ENCODE peak calls at places on chromosomes 12 and 14, in ten cellular contexts. V is astrocyte, E is HFF-Myc, B is sigmoid colon, M is HFFc6, R is left lung, O is glutamatergic neuron, H is heart right ventricle, I is fibroblast of the aortic adventitia, W is Calu3. U is an unnamed sample.

GRCh38 chr12:106942775-106943174 is 12.9 kb upstream of the TMEM263 start:
- DNase-seq in V (no peak), E (no peak), B (no peak), M (no peak), R (no peak), O (no peak), H (no peak), I (no peak), W (no peak), U (no peak)

GRCh38 chr12:59182191-59182590 is 261.9 kb upstream of the LRIG3 start:
- DNase-seq in V (no peak), E (no peak), B (no peak), M (no peak), R (no peak), O (no peak), H (no peak), I (no peak), W (no peak), U (no peak)

GRCh38 chr14:60565211-60565610 is 56.3 kb downstream of the SIX6 start:
- DNase-seq in V (peak), E (no peak), B (no peak), M (no peak), R (no peak), O (no peak), H (no peak), I (peak), W (no peak), U (no peak)

GRCh38 chr12:44876554-44877275 is 600 bp upstream of the NELL2 start:
- DNase-seq in V (peak), E (no peak), B (no peak), M (no peak), R (peak), O (peak), H (no peak), I (peak), W (peak), U (peak)

GRCh38 chr12:121519227-121519626 is 61.6 kb downstream of the KDM2B start:
- DNase-seq in V (no peak), E (no peak), B (no peak), M (no peak), R (no peak), O (no peak), H (no peak), I (no peak), W (no peak), U (no peak)

GRCh38 chr12:32662665-32663064 is 16.4 kb upstream of the DNM1L start:
- DNase-seq in V (no peak), E (no peak), B (no peak), M (no peak), R (no peak), O (no peak), H (no peak), I (no peak), W (no peak), U (no peak)

GRCh38 chr12:128644664-128645296 is 179.0 kb downstream of the SLC15A4 start:
- DNase-seq in V (no peak), E (no peak), B (no peak), M (no peak), R (no peak), O (peak), H (no peak), I (no peak), W (peak), U (peak)

GRCh38 chr12:118467576-118467975 is 91.2 kb downstream of the SUDS3 start:
- DNase-seq in V (no peak), E (no peak), B (no peak), M (no peak), R (no peak), O (no peak), H (no peak), I (no peak), W (no peak), U (no peak)

GRCh38 chr12:108967869-108968540 is 52.9 kb downstream of the SVOP start:
- DNase-seq in V (no peak), E (no peak), B (no peak), M (no peak), R (no peak), O (no peak), H (no peak), I (peak), W (no peak), U (no peak)

GRCh38 chr12:19979584-19979983 is 388.8 kb upstream of the PDE3A start:
- DNase-seq in V (no peak), E (no peak), B (no peak), M (no peak), R (no peak), O (no peak), H (no peak), I (no peak), W (no peak), U (no peak)

GRCh38 chr14:99284254-99285004 is 12.4 kb upstream of the BCL11B start:
- DNase-seq in V (no peak), E (no peak), B (no peak), M (no peak), R (no peak), O (no peak), H (no peak), I (no peak), W (no peak), U (no peak)

GRCh38 chr14:32444262-32444661 is 115.2 kb downstream of the AKAP6 start:
- DNase-seq in V (no peak), E (no peak), B (no peak), M (no peak), R (no peak), O (no peak), H (no peak), I (no peak), W (no peak), U (no peak)

GRCh38 chr12:1928439-1929121 is 10.1 kb upstream of the CACNA2D4 start:
- DNase-seq in V (no peak), E (no peak), B (peak), M (no peak), R (no peak), O (no peak), H (no peak), I (no peak), W (no peak), U (no peak)

GRCh38 chr12:29818925-29819324 is 35.2 kb upstream of the TMTC1 start:
- DNase-seq in V (no peak), E (no peak), B (no peak), M (no peak), R (no peak), O (no peak), H (peak), I (peak), W (no peak), U (no peak)

GRCh38 chr12:9706081-9706685 is 26.7 kb downstream of the CLECL1 start:
- DNase-seq in V (no peak), E (no peak), B (no peak), M (no peak), R (no peak), O (no peak), H (no peak), I (no peak), W (no peak), U (no peak)

GRCh38 chr12:1629338-1630080 is 478 bp downstream of the WNT5B start:
- DNase-seq in V (no peak), E (no peak), B (no peak), M (no peak), R (no peak), O (peak), H (no peak), I (no peak), W (peak), U (peak)

GRCh38 chr12:93762912-93763311 is 85.7 kb downstream of the CRADD start:
- DNase-seq in V (no peak), E (no peak), B (no peak), M (no peak), R (no peak), O (no peak), H (no peak), I (no peak), W (no peak), U (no peak)

GRCh38 chr14:91307652-91308051 is 63.1 kb upstream of the GPR68 start:
- DNase-seq in V (no peak), E (no peak), B (no peak), M (no peak), R (no peak), O (no peak), H (no peak), I (no peak), W (no peak), U (no peak)

GRCh38 chr14:94974893-94975292 is 182.4 kb downstream of the DICER1 start:
- DNase-seq in V (no peak), E (no peak), B (no peak), M (no peak), R (no peak), O (peak), H (no peak), I (no peak), W (no peak), U (peak)

GRCh38 chr14:103163199-103163598 is 39.9 kb downstream of the TNFAIP2 start:
- DNase-seq in V (no peak), E (no peak), B (no peak), M (no peak), R (no peak), O (no peak), H (no peak), I (no peak), W (no peak), U (no peak)

GRCh38 chr14:105926415-105927093 is 400.2 kb downstream of the TMEM121 start:
- DNase-seq in V (no peak), E (no peak), B (peak), M (no peak), R (peak), O (no peak), H (no peak), I (no peak), W (no peak), U (no peak)

GRCh38 chr12:46208370-46208769 is 60.5 kb downstream of the SLC38A1 start:
- DNase-seq in V (no peak), E (no peak), B (no peak), M (no peak), R (no peak), O (no peak), H (no peak), I (no peak), W (no peak), U (no peak)

GRCh38 chr12:117113231-117113630 is 14.0 kb upstream of the TESC start:
- DNase-seq in V (no peak), E (no peak), B (no peak), M (no peak), R (no peak), O (no peak), H (no peak), I (no peak), W (no peak), U (no peak)

GRCh38 chr12:115135800-115136211 is 451.8 kb upstream of the TBX3 start:
- DNase-seq in V (peak), E (peak), B (peak), M (no peak), R (peak), O (no peak), H (peak), I (peak), W (no peak), U (no peak)

GRCh38 chr12:79233341-79233761 is 368.8 kb downstream of the SYT1 start:
- DNase-seq in V (no peak), E (no peak), B (no peak), M (no peak), R (no peak), O (no peak), H (no peak), I (no peak), W (no peak), U (no peak)

GRCh38 chr14:100019156-100019882 is 45.9 kb upstream of the EVL start:
- DNase-seq in V (peak), E (no peak), B (no peak), M (no peak), R (no peak), O (peak), H (no peak), I (no peak), W (no peak), U (peak)

DNA sequence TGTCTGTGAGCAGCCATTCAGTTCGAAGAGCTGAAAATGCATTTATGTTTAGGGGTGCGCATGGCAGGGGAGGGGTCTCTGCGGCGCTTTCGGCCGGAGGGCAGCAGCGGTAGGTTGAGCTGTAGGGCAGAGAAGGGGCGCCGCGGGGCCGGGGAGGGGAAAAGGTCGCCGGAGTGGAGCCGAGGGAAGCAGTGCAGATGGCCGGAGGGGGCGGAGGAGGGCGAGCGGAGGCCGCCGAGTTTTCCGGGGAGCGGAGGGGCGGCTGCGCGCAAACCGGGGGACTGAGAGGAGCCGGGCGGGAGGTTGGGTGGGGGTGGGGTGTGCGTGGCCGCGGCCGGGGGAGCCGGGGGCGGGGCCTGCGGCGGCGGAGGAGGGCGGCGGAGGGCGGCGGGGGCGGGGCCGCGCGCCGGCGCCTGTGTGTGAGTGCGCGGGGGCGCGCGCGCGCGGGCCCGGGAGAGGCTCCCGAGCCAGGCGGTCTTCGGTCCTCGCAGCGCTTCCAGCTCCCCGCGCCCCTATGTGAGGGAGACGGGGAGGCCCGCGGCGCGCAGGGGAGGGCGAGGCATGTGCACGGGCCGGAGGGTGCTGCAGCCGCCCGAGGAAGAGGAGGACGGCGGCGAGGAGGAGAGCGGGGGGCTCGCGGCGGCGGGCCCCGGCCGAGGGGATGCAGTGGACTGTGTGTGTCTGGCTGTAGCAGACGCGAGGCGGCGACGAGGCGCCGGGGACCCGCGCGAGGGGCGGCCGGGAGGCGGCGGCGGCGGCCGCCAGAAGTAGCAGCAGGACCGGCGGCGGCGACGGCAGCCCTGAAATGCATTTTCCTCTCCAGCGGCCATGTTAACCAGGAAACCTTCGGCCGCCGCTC is at the start of gene DYRK2:
- DNase-seq in V (peak), E (no peak), B (peak), M (peak), R (peak), O (peak), H (peak), I (peak), W (peak), U (peak)
- TF ChIP-seq CTCF in V (no peak), E (no peak), B (no peak), M (no peak), R (no peak), O (no peak), H (peak), I (peak), W (no peak), U (peak)

GRCh38 chr14:74868739-74869138 is 7.2 kb downstream of the PROX2 start:
- DNase-seq in V (no peak), E (no peak), B (no peak), M (no peak), R (no peak), O (no peak), H (no peak), I (peak), W (no peak), U (no peak)

GRCh38 chr14:74865156-74865555 is 10.8 kb downstream of the PROX2 start:
- DNase-seq in V (no peak), E (no peak), B (no peak), M (no peak), R (no peak), O (no peak), H (no peak), I (no peak), W (no peak), U (no peak)

GRCh38 chr14:74866708-74867389 is 9.1 kb downstream of the PROX2 start:
- DNase-seq in V (no peak), E (no peak), B (no peak), M (no peak), R (no peak), O (no peak), H (no peak), I (no peak), W (no peak), U (no peak)

GRCh38 chr14:74864193-74864592 is 11.8 kb downstream of the PROX2 start:
- DNase-seq in V (no peak), E (no peak), B (no peak), M (no peak), R (no peak), O (no peak), H (no peak), I (no peak), W (no peak), U (no peak)

GRCh38 chr14:74867673-74868072 is 8.3 kb downstream of the PROX2 start:
- DNase-seq in V (peak), E (no peak), B (peak), M (no peak), R (no peak), O (no peak), H (peak), I (peak), W (no peak), U (no peak)
- TF ChIP-seq CTCF in V (no peak), E (no peak), B (no peak), M (no peak), R (no peak), O (no peak), H (no peak), I (no peak), W (no peak), U (no peak)

GRCh38 chr14:29536886-29537511 is 390.6 kb downstream of the PRKD1 start:
- DNase-seq in V (peak), E (no peak), B (no peak), M (peak), R (no peak), O (no peak), H (no peak), I (peak), W (peak), U (no peak)
- TF ChIP-seq CTCF in V (peak), E (no peak), B (no peak), M (peak), R (peak), O (peak), H (peak), I (peak), W (peak), U (no peak)

GRCh38 chr12:31300341-31300740 is 25.6 kb downstream of the SINHCAF start:
- DNase-seq in V (no peak), E (no peak), B (no peak), M (no peak), R (no peak), O (no peak), H (no peak), I (no peak), W (no peak), U (no peak)
- TF ChIP-seq CTCF in V (no peak), E (no peak), B (no peak), M (no peak), R (no peak), O (no peak), H (no peak), I (no peak), W (no peak), U (no peak)

GRCh38 chr14:36556811-36557433 is 25.5 kb downstream of the NKX2-8 start:
- DNase-seq in V (no peak), E (no peak), B (no peak), M (no peak), R (no peak), O (peak), H (no peak), I (peak), W (peak), U (no peak)
- TF ChIP-seq CTCF in V (peak), E (peak), B (peak), M (peak), R (peak), O (peak), H (peak), I (peak), W (no peak), U (peak)

GRCh38 chr12:76698316-76698715 is 65.6 kb upstream of the ZDHHC17 start:
- DNase-seq in V (no peak), E (no peak), B (no peak), M (no peak), R (no peak), O (no peak), H (no peak), I (no peak), W (no peak), U (no peak)
- TF ChIP-seq CTCF in V (no peak), E (no peak), B (no peak), M (no peak), R (no peak), O (no peak), H (no peak), I (no peak), W (no peak), U (no peak)

U was measured in WERI-Rb-1.